ENCODE peak calls at places on chromosomes 2 and 18, in nine cellular contexts. One of them, this sample, is unnamed.

GRCh38 chr2:31332521-31332920 is 82.0 kb downstream of the XDH start:
- DNase-seq in HL-60: no peak
- DNase-seq in hepatocyte: no peak
- DNase-seq in right cardiac atrium: no peak
- DNase-seq in anterior cingulate cortex: no peak
- DNase-seq in mesothelial cell of epicardium: no peak
- DNase-seq in AG10803: no peak
- DNase-seq in left cardiac atrium: no peak
- DNase-seq in GM03348: no peak
- DNase-seq in this sample: no peak

GRCh38 chr18:75041586-75041985 is 167.4 kb downstream of the PTGR3 start:
- DNase-seq in HL-60: no peak
- DNase-seq in AG10803: peak; percentile 13
- DNase-seq in mesothelial cell of epicardium: no peak
- DNase-seq in GM03348: peak; percentile 39
- DNase-seq in anterior cingulate cortex: no peak
- DNase-seq in right cardiac atrium: no peak
- DNase-seq in hepatocyte: no peak
- DNase-seq in left cardiac atrium: no peak
- DNase-seq in this sample: no peak

GRCh38 chr18:61127714-61128485 is 205.3 kb upstream of the CDH20 start:
- DNase-seq in anterior cingulate cortex: no peak
- DNase-seq in left cardiac atrium: no peak
- DNase-seq in hepatocyte: no peak
- DNase-seq in AG10803: no peak
- DNase-seq in right cardiac atrium: no peak
- DNase-seq in GM03348: no peak
- DNase-seq in HL-60: no peak
- DNase-seq in mesothelial cell of epicardium: no peak
- DNase-seq in this sample: no peak

GRCh38 chr2:240556553-240557100 is 1.2 kb downstream of the ANKMY1 start:
- DNase-seq in AG10803: peak; percentile 48
- DNase-seq in right cardiac atrium: peak; percentile 66
- DNase-seq in HL-60: no peak
- DNase-seq in hepatocyte: peak; percentile 41
- DNase-seq in left cardiac atrium: peak; percentile 42
- DNase-seq in anterior cingulate cortex: no peak
- DNase-seq in mesothelial cell of epicardium: peak; percentile 20
- DNase-seq in GM03348: peak; percentile 75
- DNase-seq in this sample: no peak

GRCh38 chr2:60391250-60392013 is 162.0 kb downstream of the BCL11A start:
- DNase-seq in right cardiac atrium: no peak
- DNase-seq in left cardiac atrium: no peak
- DNase-seq in anterior cingulate cortex: no peak
- DNase-seq in GM03348: no peak
- DNase-seq in HL-60: no peak
- DNase-seq in mesothelial cell of epicardium: no peak
- DNase-seq in hepatocyte: no peak
- DNase-seq in AG10803: no peak
- DNase-seq in this sample: no peak

GRCh38 chr18:11268691-11269686 is 119.6 kb upstream of the PIEZO2 start:
- DNase-seq in left cardiac atrium: no peak
- DNase-seq in mesothelial cell of epicardium: peak; percentile 26
- DNase-seq in GM03348: peak; percentile 41
- DNase-seq in right cardiac atrium: peak; percentile 61
- DNase-seq in HL-60: no peak
- DNase-seq in hepatocyte: peak; percentile 27
- DNase-seq in anterior cingulate cortex: no peak
- DNase-seq in AG10803: peak; percentile 79
- DNase-seq in this sample: no peak

GRCh38 chr2:240595381-240596079 is 9.0 kb downstream of the CAPN10 start:
- DNase-seq in HL-60: no peak
- DNase-seq in AG10803: no peak
- DNase-seq in left cardiac atrium: peak; percentile 18
- DNase-seq in hepatocyte: no peak
- DNase-seq in mesothelial cell of epicardium: peak; percentile 14
- DNase-seq in anterior cingulate cortex: no peak
- DNase-seq in right cardiac atrium: peak; percentile 50
- DNase-seq in GM03348: no peak
- DNase-seq in this sample: no peak

GRCh38 chr2:42922790-42923631 is 130.6 kb upstream of the HAAO start:
- DNase-seq in GM03348: peak; percentile 91
- DNase-seq in left cardiac atrium: peak; percentile 24
- DNase-seq in anterior cingulate cortex: no peak
- DNase-seq in AG10803: peak; percentile 100
- DNase-seq in HL-60: no peak
- DNase-seq in mesothelial cell of epicardium: no peak
- DNase-seq in right cardiac atrium: peak; percentile 62
- DNase-seq in hepatocyte: peak; percentile 71
- DNase-seq in this sample: no peak

GRCh38 chr2:162582357-162582798 is 238.4 kb downstream of the GCA start:
- DNase-seq in GM03348: no peak
- DNase-seq in mesothelial cell of epicardium: no peak
- DNase-seq in left cardiac atrium: no peak
- DNase-seq in HL-60: no peak
- DNase-seq in AG10803: no peak
- DNase-seq in right cardiac atrium: no peak
- DNase-seq in hepatocyte: peak; percentile 62
- DNase-seq in anterior cingulate cortex: no peak
- DNase-seq in this sample: peak; percentile 65

GRCh38 chr2:38097611-38098350 is 21.8 kb upstream of the CYP1B1 start:
- DNase-seq in hepatocyte: no peak
- DNase-seq in GM03348: peak; percentile 54
- DNase-seq in right cardiac atrium: no peak
- DNase-seq in mesothelial cell of epicardium: no peak
- DNase-seq in anterior cingulate cortex: no peak
- DNase-seq in AG10803: peak; percentile 87
- DNase-seq in left cardiac atrium: no peak
- DNase-seq in HL-60: no peak
- DNase-seq in this sample: no peak

GRCh38 chr2:54041135-54041534 is 70.3 kb upstream of the PSME4 start:
- DNase-seq in anterior cingulate cortex: no peak
- DNase-seq in right cardiac atrium: no peak
- DNase-seq in HL-60: no peak
- DNase-seq in hepatocyte: no peak
- DNase-seq in AG10803: no peak
- DNase-seq in mesothelial cell of epicardium: no peak
- DNase-seq in GM03348: no peak
- DNase-seq in left cardiac atrium: no peak
- DNase-seq in this sample: no peak

GRCh38 chr18:9137168-9138066 is 836 bp downstream of the ANKRD12 start:
- DNase-seq in HL-60: peak; percentile 64
- DNase-seq in right cardiac atrium: peak; percentile 91
- DNase-seq in AG10803: peak; percentile 77
- DNase-seq in mesothelial cell of epicardium: peak; percentile 53
- DNase-seq in left cardiac atrium: peak; percentile 76
- DNase-seq in hepatocyte: peak; percentile 91
- DNase-seq in anterior cingulate cortex: peak; percentile 65
- DNase-seq in GM03348: peak; percentile 90
- DNase-seq in this sample: peak; percentile 61

GRCh38 chr2:39723946-39724827 is 54.9 kb downstream of the THUMPD2 start:
- DNase-seq in mesothelial cell of epicardium: no peak
- DNase-seq in anterior cingulate cortex: no peak
- DNase-seq in left cardiac atrium: no peak
- DNase-seq in right cardiac atrium: no peak
- DNase-seq in HL-60: no peak
- DNase-seq in AG10803: peak; percentile 54
- DNase-seq in GM03348: no peak
- DNase-seq in hepatocyte: no peak
- DNase-seq in this sample: no peak

GRCh38 chr2:219041252-219041651 is at the start of gene CFAP65:
- DNase-seq in anterior cingulate cortex: peak; percentile 43
- DNase-seq in right cardiac atrium: peak; percentile 66
- DNase-seq in GM03348: peak; percentile 80
- DNase-seq in hepatocyte: peak; percentile 53
- DNase-seq in HL-60: no peak
- DNase-seq in mesothelial cell of epicardium: no peak
- DNase-seq in left cardiac atrium: peak; percentile 44
- DNase-seq in AG10803: peak; percentile 35
- DNase-seq in this sample: no peak

GRCh38 chr2:160751021-160751420 is 257.4 kb upstream of the RBMS1 start:
- DNase-seq in mesothelial cell of epicardium: no peak
- DNase-seq in hepatocyte: no peak
- DNase-seq in anterior cingulate cortex: no peak
- DNase-seq in left cardiac atrium: no peak
- DNase-seq in AG10803: peak; percentile 65
- DNase-seq in GM03348: peak; percentile 31
- DNase-seq in right cardiac atrium: no peak
- DNase-seq in HL-60: no peak
- DNase-seq in this sample: no peak

GRCh38 chr2:217944923-217945322 is 57.9 kb downstream of the TNS1 start:
- DNase-seq in AG10803: no peak
- DNase-seq in mesothelial cell of epicardium: no peak
- DNase-seq in left cardiac atrium: peak; percentile 6
- DNase-seq in anterior cingulate cortex: no peak
- DNase-seq in hepatocyte: no peak
- DNase-seq in GM03348: no peak
- DNase-seq in HL-60: no peak
- DNase-seq in right cardiac atrium: no peak
- DNase-seq in this sample: no peak

GRCh38 chr2:207632575-207633492 is 7.6 kb upstream of the METTL21A start:
- DNase-seq in GM03348: peak; percentile 33
- DNase-seq in left cardiac atrium: no peak
- DNase-seq in anterior cingulate cortex: no peak
- DNase-seq in mesothelial cell of epicardium: no peak
- DNase-seq in AG10803: peak; percentile 55
- DNase-seq in right cardiac atrium: no peak
- DNase-seq in hepatocyte: peak; percentile 43
- DNase-seq in HL-60: peak; percentile 82
- DNase-seq in this sample: peak; percentile 97

GRCh38 chr2:73117441-73117840 is 4.7 kb upstream of the RAB11FIP5 start:
- DNase-seq in anterior cingulate cortex: no peak
- DNase-seq in left cardiac atrium: no peak
- DNase-seq in right cardiac atrium: no peak
- DNase-seq in mesothelial cell of epicardium: no peak
- DNase-seq in AG10803: no peak
- DNase-seq in HL-60: no peak
- DNase-seq in hepatocyte: no peak
- DNase-seq in GM03348: no peak
- DNase-seq in this sample: no peak

GRCh38 chr2:99728166-99728565 is 238.3 kb upstream of the REV1 start:
- DNase-seq in mesothelial cell of epicardium: no peak
- DNase-seq in anterior cingulate cortex: no peak
- DNase-seq in hepatocyte: no peak
- DNase-seq in left cardiac atrium: no peak
- DNase-seq in AG10803: no peak
- DNase-seq in HL-60: no peak
- DNase-seq in right cardiac atrium: no peak
- DNase-seq in GM03348: no peak
- DNase-seq in this sample: peak; percentile 11

GRCh38 chr2:225764346-225764745 is 364.8 kb downstream of the NYAP2 start:
- DNase-seq in AG10803: peak; percentile 4
- DNase-seq in left cardiac atrium: no peak
- DNase-seq in mesothelial cell of epicardium: no peak
- DNase-seq in HL-60: no peak
- DNase-seq in hepatocyte: no peak
- DNase-seq in GM03348: no peak
- DNase-seq in anterior cingulate cortex: no peak
- DNase-seq in right cardiac atrium: no peak
- DNase-seq in this sample: no peak

GRCh38 chr2:238570926-238571325 is 144.2 kb downstream of the ASB1 start:
- DNase-seq in AG10803: no peak
- DNase-seq in hepatocyte: no peak
- DNase-seq in anterior cingulate cortex: no peak
- DNase-seq in right cardiac atrium: no peak
- DNase-seq in HL-60: no peak
- DNase-seq in mesothelial cell of epicardium: no peak
- DNase-seq in GM03348: no peak
- DNase-seq in left cardiac atrium: no peak
- DNase-seq in this sample: no peak

GRCh38 chr2:138356178-138356577 is 145.4 kb upstream of the SPOPL start:
- DNase-seq in anterior cingulate cortex: no peak
- DNase-seq in AG10803: peak; percentile 77
- DNase-seq in mesothelial cell of epicardium: no peak
- DNase-seq in right cardiac atrium: no peak
- DNase-seq in HL-60: no peak
- DNase-seq in left cardiac atrium: no peak
- DNase-seq in hepatocyte: peak; percentile 20
- DNase-seq in GM03348: peak; percentile 44
- DNase-seq in this sample: no peak

GRCh38 chr2:155412599-155412998 is 714.1 kb downstream of the KCNJ3 start:
- DNase-seq in left cardiac atrium: no peak
- DNase-seq in AG10803: no peak
- DNase-seq in anterior cingulate cortex: no peak
- DNase-seq in hepatocyte: no peak
- DNase-seq in mesothelial cell of epicardium: no peak
- DNase-seq in right cardiac atrium: no peak
- DNase-seq in GM03348: no peak
- DNase-seq in HL-60: no peak
- DNase-seq in this sample: no peak

GRCh38 chr2:105166671-105167070 is 74.9 kb upstream of the GPR45 start:
- DNase-seq in GM03348: no peak
- DNase-seq in right cardiac atrium: no peak
- DNase-seq in left cardiac atrium: no peak
- DNase-seq in HL-60: no peak
- DNase-seq in mesothelial cell of epicardium: no peak
- DNase-seq in hepatocyte: no peak
- DNase-seq in AG10803: no peak
- DNase-seq in anterior cingulate cortex: no peak
- DNase-seq in this sample: no peak

This sample was measured in PC-9.